ENCODE peak calls at places on chromosome 12, in eight cellular contexts. S is coronary artery, I is uterus, G is caudate nucleus, R is fibroblast of lung, L is left ventricle myocardium inferior, Y is cardiac muscle cell, C is keratinocyte. Z is an unnamed sample.

GRCh38 chr12:57148469-57149308 is 1.3 kb upstream of the LRP1-AS start:
- DNase-seq in S (no peak), I (peak; percentile 86), G (no peak), R (no peak), L (peak; percentile 82), Y (no peak), C (no peak), Z (peak; percentile 81)

GRCh38 chr12:24039113-24039525 is 89.6 kb upstream of the SOX5 start:
- DNase-seq in S (no peak), I (no peak), G (no peak), R (peak; percentile 96), L (no peak), Y (no peak), C (no peak), Z (no peak)

GRCh38 chr12:99087278-99087677 is 442.2 kb downstream of the APAF1 start:
- DNase-seq in S (no peak), I (no peak), G (no peak), R (no peak), L (no peak), Y (no peak), C (no peak), Z (no peak)

GRCh38 chr12:77724367-77724957 is 106.2 kb upstream of the NAV3 start:
- DNase-seq in S (no peak), I (no peak), G (no peak), R (peak; percentile 45), L (no peak), Y (peak; percentile 13), C (no peak), Z (no peak)

GRCh38 chr12:45655186-45655585 is 74.3 kb upstream of the ARID2 start:
- DNase-seq in S (no peak), I (no peak), G (no peak), R (peak; percentile 19), L (no peak), Y (peak; percentile 15), C (no peak), Z (no peak)

GRCh38 chr12:132597333-132598283 is 12.8 kb downstream of the LRCOL1 start:
- DNase-seq in S (no peak), I (no peak), G (no peak), R (peak; percentile 72), L (no peak), Y (peak; percentile 72), C (no peak), Z (no peak)

GRCh38 chr12:122596838-122597237 is 69.8 kb downstream of the KNTC1 start:
- DNase-seq in S (no peak), I (no peak), G (no peak), R (no peak), L (no peak), Y (no peak), C (no peak), Z (no peak)

GRCh38 chr12:42588981-42589464 is 523 bp downstream of the PRICKLE1 start:
- DNase-seq in S (peak; percentile 74), I (peak; percentile 38), G (peak; percentile 66), R (no peak), L (peak; percentile 34), Y (peak; percentile 82), C (no peak), Z (no peak)

GRCh38 chr12:852864-853263 is 96.6 kb downstream of the RAD52 start:
- DNase-seq in S (no peak), I (no peak), G (no peak), R (no peak), L (no peak), Y (no peak), C (no peak), Z (no peak)
- H3K27ac ChIP-seq in S (no peak overlapping the region), I (no peak overlapping the region), G (no peak overlapping the region), R (no peak overlapping the region), L (no peak overlapping the region), Y (peak overlapping the region; percentile 45), C (peak overlapping the region; percentile 80), Z (no peak overlapping the region)

DNA sequence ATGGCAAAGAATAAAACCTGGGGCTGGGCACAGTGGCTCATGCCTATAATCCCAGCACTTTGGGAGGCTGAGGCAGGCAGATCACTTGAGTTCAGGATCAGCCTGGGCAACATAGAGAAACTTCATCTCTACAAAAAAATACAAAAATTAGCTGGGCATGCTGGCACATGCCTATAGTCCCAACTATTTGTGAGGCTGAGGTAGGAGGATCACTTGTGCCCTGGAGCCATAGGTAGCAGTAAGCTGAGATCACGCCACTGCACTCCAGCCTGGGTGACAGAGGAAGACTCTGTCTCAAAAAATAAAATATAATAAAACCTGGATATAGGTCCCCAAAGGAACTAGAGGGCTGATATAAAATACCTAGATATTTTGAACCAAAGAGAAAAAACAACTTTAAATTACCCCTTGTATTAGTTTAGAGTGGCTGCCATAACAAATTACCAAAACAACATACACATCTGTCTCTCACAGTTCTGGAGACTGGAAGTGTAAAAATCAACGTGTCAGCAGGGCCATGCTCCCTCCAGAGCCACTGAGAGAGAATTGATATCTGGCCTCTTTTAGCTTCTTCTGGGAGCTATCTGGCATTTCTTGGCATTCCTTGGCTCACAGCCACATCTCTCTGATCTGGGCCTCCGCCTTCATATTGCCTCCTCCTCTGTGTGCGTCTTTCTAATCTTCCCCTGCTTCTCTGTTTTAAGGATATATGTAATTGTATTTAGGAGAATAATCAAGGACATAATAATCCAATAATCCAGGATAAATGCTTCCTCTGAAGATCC is 47.9 kb upstream of the ATF7IP start:
- DNase-seq in S (no peak), I (no peak), G (no peak), R (no peak), L (no peak), Y (no peak), C (peak; percentile 48), Z (no peak)
- H3K27ac ChIP-seq in S (no peak overlapping the region), I (no peak overlapping the region), G (no peak overlapping the region), R (no peak overlapping the region), L (no peak overlapping the region), Y (no peak overlapping the region), C (peak overlapping the region; percentile 44), Z (no peak overlapping the region)

DNA sequence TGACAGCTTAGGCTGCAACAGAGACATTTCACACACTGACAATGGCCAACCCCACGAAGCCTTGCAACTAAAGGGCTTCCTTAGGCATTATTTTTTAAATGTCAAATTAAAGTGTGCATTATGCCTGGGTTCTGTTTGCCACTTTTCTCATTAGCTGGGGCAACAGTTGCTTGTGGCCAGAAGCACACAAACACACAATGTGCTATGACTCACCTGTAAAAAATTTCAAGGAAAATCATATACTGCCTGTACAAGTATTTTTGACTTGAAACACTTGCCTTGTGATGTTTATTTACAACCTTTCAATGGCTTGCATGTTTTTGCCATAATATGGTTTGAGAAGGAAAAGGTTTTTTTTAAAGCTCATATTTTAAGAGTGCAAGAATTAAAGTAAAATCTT is 1.9 kb downstream of the NTN4 start:
- DNase-seq in S (no peak), I (no peak), G (no peak), R (peak; percentile 63), L (no peak), Y (no peak), C (no peak), Z (no peak)
- H3K27ac ChIP-seq in S (peak overlapping the region; percentile 95), I (no peak overlapping the region), G (no peak overlapping the region), R (no peak overlapping the region), L (peak overlapping the region; percentile 95), Y (no peak overlapping the region), C (peak overlapping the region; percentile 4), Z (peak overlapping the region; percentile 82)

DNA sequence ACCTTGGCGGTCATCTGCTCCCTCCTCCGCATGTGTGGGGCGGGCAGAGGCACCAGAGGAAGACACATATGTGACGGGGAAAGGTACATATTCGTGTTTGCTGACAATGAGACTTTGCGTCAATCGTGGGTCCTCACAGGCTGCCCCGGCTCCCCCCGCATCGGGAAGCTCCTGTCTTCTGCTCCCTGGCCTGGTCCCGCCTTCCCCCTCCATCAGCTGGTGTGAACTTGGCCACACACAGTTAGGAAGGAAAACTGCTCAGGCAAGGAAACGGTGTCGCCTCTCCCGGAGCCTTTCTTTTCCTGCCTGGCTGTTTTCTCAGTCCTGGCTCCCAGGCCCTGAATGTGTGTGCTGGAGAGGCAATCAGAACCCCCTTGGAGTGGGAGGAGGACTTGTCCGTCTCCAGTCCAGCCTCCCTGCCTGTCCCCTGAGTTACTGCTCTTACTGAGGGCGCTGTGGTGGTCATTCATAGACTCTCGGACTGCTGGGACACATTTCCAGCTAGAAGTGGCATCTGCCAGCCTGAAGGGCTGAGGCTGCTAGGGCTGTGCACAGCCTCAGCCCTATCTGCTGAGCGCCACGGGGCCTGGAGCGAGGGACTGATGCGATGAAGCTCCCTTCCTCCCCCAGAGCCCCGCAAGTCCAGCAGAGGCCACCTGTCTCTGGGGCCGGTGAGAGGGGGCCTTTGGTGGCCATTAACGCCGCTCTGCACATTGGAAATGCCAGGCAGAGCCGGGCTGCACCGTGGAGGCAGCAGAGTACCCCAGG is 44.2 kb upstream of the TSPAN9 start:
- DNase-seq in S (no peak), I (no peak), G (no peak), R (no peak), L (no peak), Y (peak; percentile 31), C (no peak), Z (no peak)
- H3K27ac ChIP-seq in S (peak overlapping the region; percentile 6), I (no peak overlapping the region), G (no peak overlapping the region), R (no peak overlapping the region), L (peak overlapping the region; percentile 56), Y (peak overlapping the region; percentile 13), C (no peak overlapping the region), Z (no peak overlapping the region)

GRCh38 chr12:26106347-26106746 is 18.5 kb downstream of the BHLHE41 start:
- DNase-seq in S (no peak), I (no peak), G (no peak), R (no peak), L (no peak), Y (no peak), C (no peak), Z (no peak)

GRCh38 chr12:26108915-26109314 is 15.9 kb downstream of the BHLHE41 start:
- DNase-seq in S (no peak), I (no peak), G (no peak), R (no peak), L (no peak), Y (no peak), C (no peak), Z (no peak)

GRCh38 chr12:26112232-26112631 is 12.6 kb downstream of the BHLHE41 start:
- DNase-seq in S (no peak), I (no peak), G (no peak), R (no peak), L (no peak), Y (no peak), C (no peak), Z (no peak)

GRCh38 chr12:26112703-26113147 is 12.1 kb downstream of the BHLHE41 start:
- DNase-seq in S (no peak), I (no peak), G (no peak), R (peak; percentile 25), L (no peak), Y (no peak), C (no peak), Z (no peak)

DNA sequence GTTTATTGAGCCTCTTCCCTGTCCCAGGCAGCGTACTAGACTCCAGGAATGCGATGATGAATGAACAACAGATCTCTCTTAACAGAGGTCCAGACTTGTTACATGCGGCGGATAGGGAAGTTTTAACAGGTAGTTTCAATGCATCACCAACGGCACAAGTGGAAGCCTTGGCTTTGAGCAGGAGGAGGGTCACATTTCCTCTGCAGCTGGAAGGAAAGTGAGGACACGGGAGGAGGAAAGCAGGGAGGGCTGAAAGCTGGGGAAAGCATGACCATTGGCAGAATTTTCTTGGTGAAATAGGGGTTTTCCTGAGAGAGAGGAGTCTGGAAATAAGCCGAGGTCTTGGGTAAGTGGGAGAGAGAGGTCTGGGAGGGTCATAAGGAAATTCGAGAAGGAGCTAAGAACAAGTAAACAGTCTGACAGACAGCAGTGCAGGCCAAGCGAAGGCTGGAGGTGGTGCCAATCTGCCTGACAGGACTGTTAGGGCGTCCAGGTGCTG is 15.4 kb downstream of the BHLHE41 start:
- DNase-seq in S (no peak), I (peak; percentile 70), G (no peak), R (no peak), L (peak; percentile 18), Y (no peak), C (no peak), Z (no peak)
- H3K27ac ChIP-seq in S (peak overlapping the region; percentile 57), I (peak overlapping the region; percentile 69), G (no peak overlapping the region), R (no peak overlapping the region), L (peak overlapping the region; percentile 73), Y (no peak overlapping the region), C (no peak overlapping the region), Z (no peak overlapping the region)

Z was measured in lower lobe of right lung.